ENCODE peak calls at places on chromosomes 13 and 19, in ten cellular contexts. F is skeletal muscle cell; R is Calu3; K is NCI-H2029 treated with DMSO at 0.1 percent for 48 hours; L is activated CD4-positive, alpha-beta T cell treated with anti-CD3 and anti-CD28 coated beads, Interleukin-2, amount 50 U/mL, for 48 hours; I is memory B cell; N is aorta; M is NCI-H1048; A is NCI-H2171; E is breast epithelium. O is an unnamed sample.
A peak's percentile ranks its signal among the peaks of the same experiment; 100 is the strongest.

GRCh38 chr19:51224163-51224641 is 678 bp upstream of the CD33 start:
- DNase-seq in M (no peak), L (no peak), K (no peak), I (no peak), E (no peak), R (no peak), A (no peak), F (no peak), N (no peak), O (no peak)

GRCh38 chr19:7783991-7784421 is 21.0 kb downstream of the CLEC4M start:
- DNase-seq in I (no peak), R (peak; percentile 50), F (no peak), L (no peak), N (no peak), A (no peak), K (no peak), E (no peak), M (no peak), O (no peak)

GRCh38 chr13:101144808-101145419 is 271.4 kb downstream of the NALCN start:
- DNase-seq in N (no peak), E (no peak), F (no peak), R (no peak), I (no peak), M (no peak), A (peak; percentile 48), L (no peak), K (peak; percentile 8), O (peak; percentile 58)

GRCh38 chr13:43316997-43317396 is 293.6 kb downstream of the DNAJC15 start:
- DNase-seq in F (peak; percentile 88), E (no peak), A (peak; percentile 51), L (no peak), K (no peak), R (no peak), N (peak; percentile 45), M (no peak), I (no peak), O (peak; percentile 66)

GRCh38 chr13:45728759-45729158 is 26.6 kb downstream of the CBY2 start:
- DNase-seq in M (no peak), K (no peak), A (no peak), R (no peak), I (no peak), F (no peak), N (no peak), L (peak; percentile 5), E (no peak), O (no peak)

GRCh38 chr19:12790628-12791344 is 500 bp upstream of the JUNB start:
- DNase-seq in N (peak; percentile 55), I (peak; percentile 55), E (no peak), A (no peak), K (no peak), F (no peak), R (no peak), M (no peak), L (peak; percentile 33), O (no peak)

GRCh38 chr13:81738364-81738763 is 1397.4 kb upstream of the SPRY2 start:
- DNase-seq in A (no peak), N (no peak), I (no peak), M (no peak), F (no peak), L (no peak), K (no peak), R (no peak), E (no peak), O (no peak)

GRCh38 chr19:29404951-29405727 is 120.7 kb upstream of the VSTM2B start:
- DNase-seq in I (no peak), M (no peak), L (no peak), K (no peak), R (no peak), F (no peak), E (no peak), N (no peak), A (peak; percentile 75), O (peak; percentile 80)

GRCh38 chr13:24858953-24859352 is 95.0 kb downstream of the RNF17 start:
- DNase-seq in K (no peak), A (no peak), E (no peak), I (no peak), M (no peak), L (no peak), F (no peak), N (no peak), R (no peak), O (no peak)

GRCh38 chr13:90867336-90867683 is 480.2 kb upstream of the MIR17HG start:
- DNase-seq in R (peak; percentile 58), K (peak; percentile 41), N (peak; percentile 76), E (peak; percentile 52), A (peak; percentile 6), I (no peak), L (peak; percentile 40), F (peak; percentile 25), M (peak; percentile 65), O (peak; percentile 34)

GRCh38 chr13:110382229-110382628 is 75.1 kb downstream of the COL4A2 start:
- DNase-seq in N (no peak), L (no peak), I (no peak), A (no peak), M (no peak), R (no peak), K (no peak), F (no peak), E (no peak), O (no peak)

GRCh38 chr13:32824671-32825070 is 191.6 kb upstream of the KL start:
- DNase-seq in A (no peak), E (no peak), R (no peak), N (no peak), L (no peak), F (peak; percentile 68), M (no peak), K (no peak), I (no peak), O (no peak)

GRCh38 chr13:111385182-111385857 is 64.9 kb downstream of the TEX29 start:
- DNase-seq in F (no peak), E (no peak), N (no peak), L (no peak), R (no peak), I (no peak), A (no peak), M (no peak), K (no peak), O (no peak)

GRCh38 chr19:55581145-55581827 is 638 bp upstream of the ZNF579 start:
- DNase-seq in E (no peak), F (no peak), N (no peak), M (no peak), R (peak; percentile 44), L (peak; percentile 24), A (no peak), I (no peak), K (no peak), O (no peak)

GRCh38 chr19:13097331-13098258 is 5.1 kb downstream of the LYL1 start:
- DNase-seq in R (peak; percentile 24), L (peak; percentile 34), I (peak; percentile 18), K (no peak), N (peak; percentile 82), F (no peak), A (no peak), M (no peak), E (no peak), O (no peak)

GRCh38 chr13:24922390-24923304 is 158.7 kb downstream of the RNF17 start:
- DNase-seq in A (peak; percentile 79), M (peak; percentile 94), I (peak; percentile 83), K (peak; percentile 41), F (peak; percentile 93), L (peak; percentile 96), E (peak; percentile 95), R (peak; percentile 92), N (peak; percentile 99), O (peak; percentile 97)

GRCh38 chr19:41626877-41627276 is at the start of gene CEACAM4:
- DNase-seq in E (no peak), M (no peak), L (no peak), I (no peak), R (no peak), N (peak; percentile 72), A (no peak), K (no peak), F (no peak), O (no peak)

GRCh38 chr13:40433577-40433976 is 232.9 kb downstream of the FOXO1 start:
- DNase-seq in M (no peak), I (no peak), F (no peak), K (no peak), A (no peak), N (no peak), R (no peak), E (no peak), L (peak; percentile 42), O (no peak)

GRCh38 chr13:29621401-29621800 is 25.9 kb upstream of the SLC7A1 start:
- DNase-seq in M (no peak), K (no peak), I (no peak), N (no peak), E (no peak), R (no peak), A (no peak), L (no peak), F (peak; percentile 11), O (no peak)

GRCh38 chr19:45103625-45104319 is 10.8 kb downstream of the PPP1R37 start:
- DNase-seq in F (no peak), M (no peak), E (no peak), A (no peak), I (no peak), R (no peak), N (no peak), K (peak; percentile 64), L (no peak), O (no peak)

GRCh38 chr13:97030705-97031452 is 36.6 kb upstream of the OXGR1 start:
- DNase-seq in N (no peak), R (no peak), L (no peak), K (no peak), I (no peak), M (peak; percentile 20), F (no peak), E (no peak), A (peak; percentile 42), O (peak; percentile 27)

GRCh38 chr19:50415661-50416033 is 3.1 kb upstream of the SPIB start:
- DNase-seq in F (no peak), K (no peak), N (no peak), R (no peak), E (no peak), I (peak; percentile 90), A (no peak), M (no peak), L (no peak), O (no peak)

GRCh38 chr19:29596885-29597525 is 9.1 kb upstream of the POP4 start:
- DNase-seq in N (no peak), M (no peak), R (peak; percentile 24), E (no peak), L (no peak), F (no peak), A (peak; percentile 74), I (no peak), K (peak; percentile 93), O (peak; percentile 32)

GRCh38 chr13:85544756-85545155 is 254.5 kb downstream of the SLITRK6 start:
- DNase-seq in M (no peak), E (no peak), N (no peak), F (no peak), I (no peak), K (no peak), A (no peak), L (no peak), R (no peak), O (no peak)

GRCh38 chr19:4097501-4097900 is 26.4 kb downstream of the MAP2K2 start:
- DNase-seq in E (no peak), K (no peak), A (no peak), R (no peak), F (no peak), I (no peak), L (no peak), N (peak; percentile 78), M (no peak), O (no peak)

O was measured in NCI-H1092.